ENCODE peak calls at places on chromosomes 11 and 22, in five cellular contexts. Z is upper lobe of right lung, T is left ventricle myocardium inferior, L is NT2/D1, G is H9. C is an unnamed sample.

GRCh38 chr11:114111369-114112042 is 52.0 kb downstream of the ZBTB16 start:
- DNase-seq in Z (no peak), T (no peak), L (no peak), G (no peak), C (no peak)

GRCh38 chr11:46845440-46845739 is 690 bp downstream of the CKAP5 start:
- DNase-seq in Z (no peak), T (no peak), L (peak; percentile 40), G (no peak), C (no peak)

GRCh38 chr22:32754413-32755041 is 47.0 kb upstream of the TIMP3 start:
- DNase-seq in Z (no peak), T (peak; percentile 60), L (no peak), G (no peak), C (no peak)

GRCh38 chr11:46490576-46491100 is 99.1 kb upstream of the CHRM4 start:
- DNase-seq in Z (no peak), T (no peak), L (no peak), G (no peak), C (no peak)

GRCh38 chr11:76385903-76386302 is 4.8 kb downstream of the GVQW3 start:
- DNase-seq in Z (no peak), T (no peak), L (peak; percentile 9), G (peak; percentile 40), C (no peak)

GRCh38 chr11:2301631-2302272 is at the start of the genes C11orf21 and TSPAN32:
- DNase-seq in Z (peak; percentile 81), T (peak; percentile 69), L (no peak), G (no peak), C (no peak)

GRCh38 chr11:73274722-73275380 is 2.7 kb downstream of the P2RY6 start:
- DNase-seq in Z (peak; percentile 62), T (no peak), L (no peak), G (peak; percentile 19), C (no peak)

GRCh38 chr11:112972399-112973115 is 11.3 kb downstream of the NCAM1 start:
- DNase-seq in Z (no peak), T (no peak), L (no peak), G (no peak), C (no peak)

GRCh38 chr11:45646275-45646970 is 19.0 kb downstream of the CHST1 start:
- DNase-seq in Z (no peak), T (no peak), L (no peak), G (no peak), C (peak; percentile 76)

GRCh38 chr11:1298695-1299492 is 10.5 kb downstream of the TOLLIP start:
- DNase-seq in Z (peak; percentile 95), T (peak; percentile 80), L (no peak), G (peak; percentile 49), C (no peak)

GRCh38 chr11:2275334-2276279 is 5.2 kb upstream of the ASCL2 start:
- DNase-seq in Z (peak; percentile 40), T (no peak), L (no peak), G (no peak), C (no peak)

GRCh38 chr11:90594658-90595057 is 371.8 kb upstream of the CHORDC1 start:
- DNase-seq in Z (no peak), T (no peak), L (no peak), G (peak; percentile 28), C (no peak)

GRCh38 chr11:21264125-21264524 is 594.7 kb downstream of the NELL1 start:
- DNase-seq in Z (no peak), T (no peak), L (no peak), G (no peak), C (no peak)
- H3K4me1 ChIP-seq in Z (no peaks in the 10 kb centered on the region), T (no peaks in the 10 kb centered on the region), L (no peaks in the 10 kb centered on the region), G (no peaks in the 10 kb centered on the region), C (no peaks in the 10 kb centered on the region)

DNA sequence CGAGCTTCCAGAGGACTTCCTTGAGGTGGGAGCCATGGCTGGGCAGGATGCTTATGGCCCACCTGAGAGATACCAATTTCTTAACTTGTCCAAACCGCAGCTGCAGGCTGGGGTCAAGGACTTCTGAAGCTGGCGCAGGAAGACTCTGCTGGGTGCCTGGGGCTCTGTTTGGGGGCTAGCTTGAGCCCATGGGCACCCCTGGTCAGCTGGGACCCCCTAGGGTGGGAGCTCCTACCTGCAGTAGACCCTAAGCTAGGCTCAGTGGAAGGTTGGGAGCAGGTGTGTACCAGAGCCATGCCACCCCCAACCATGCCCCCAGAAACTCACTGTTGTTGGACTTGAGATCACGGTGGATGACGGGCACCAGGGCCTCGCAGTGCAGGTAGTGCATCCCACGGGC is 1.3 kb downstream of the MAP3K11 start:
- DNase-seq in Z (no peak), T (no peak), L (no peak), G (no peak), C (no peak)
- H3K4me1 ChIP-seq in Z (peaks cover 53% of the 10 kb centered on the region), T (peaks cover 91% of the 10 kb centered on the region), L (peaks cover 38% of the 10 kb centered on the region), G (no peaks in the 10 kb centered on the region), C (peaks cover 36% of the 10 kb centered on the region)

DNA sequence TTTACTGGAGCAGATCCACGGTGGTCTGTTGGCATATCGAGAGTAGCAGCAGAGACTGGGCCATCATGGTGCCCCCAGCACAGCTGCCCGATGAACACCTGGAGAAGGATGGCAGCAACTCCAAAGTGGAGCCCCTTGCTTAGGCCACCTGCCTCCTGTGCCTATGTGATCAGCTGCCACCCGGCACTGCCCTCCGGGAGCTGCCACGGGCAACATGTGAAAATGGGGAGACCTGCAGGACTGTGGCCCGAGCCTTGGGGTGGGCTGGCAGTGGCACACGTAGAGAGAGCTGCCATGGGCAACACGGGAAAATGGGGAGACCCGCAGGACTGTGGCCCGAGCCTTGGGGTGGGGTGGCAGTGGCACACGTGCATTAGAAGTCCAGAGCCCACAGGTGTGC is 3.1 kb downstream of the FXYD2 start:
- DNase-seq in Z (peak; percentile 43), T (no peak), L (no peak), G (no peak), C (no peak)
- H3K4me1 ChIP-seq in Z (peaks cover 53% of the 10 kb centered on the region), T (peaks cover 63% of the 10 kb centered on the region), L (peaks cover 22% of the 10 kb centered on the region), G (no peaks in the 10 kb centered on the region), C (no peaks in the 10 kb centered on the region)

GRCh38 chr11:123061403-123062157 is at the start of gene HSPA8:
- DNase-seq in Z (peak; percentile 87), T (peak; percentile 64), L (no peak), G (peak; percentile 32), C (peak; percentile 68)
- H3K4me1 ChIP-seq in Z (peaks cover 48% of the 10 kb centered on the region), T (peaks cover 87% of the 10 kb centered on the region), L (no peaks in the 10 kb centered on the region), G (no peaks in the 10 kb centered on the region), C (peaks cover 49% of the 10 kb centered on the region)

GRCh38 chr11:96307748-96308133 is 35.3 kb downstream of the MAML2 start:
- DNase-seq in Z (no peak), T (no peak), L (no peak), G (no peak), C (no peak)
- H3K4me1 ChIP-seq in Z (peaks cover 72% of the 10 kb centered on the region), T (peaks cover 84% of the 10 kb centered on the region), L (no peaks in the 10 kb centered on the region), G (peaks cover 9% of the 10 kb centered on the region), C (no peaks in the 10 kb centered on the region)

DNA sequence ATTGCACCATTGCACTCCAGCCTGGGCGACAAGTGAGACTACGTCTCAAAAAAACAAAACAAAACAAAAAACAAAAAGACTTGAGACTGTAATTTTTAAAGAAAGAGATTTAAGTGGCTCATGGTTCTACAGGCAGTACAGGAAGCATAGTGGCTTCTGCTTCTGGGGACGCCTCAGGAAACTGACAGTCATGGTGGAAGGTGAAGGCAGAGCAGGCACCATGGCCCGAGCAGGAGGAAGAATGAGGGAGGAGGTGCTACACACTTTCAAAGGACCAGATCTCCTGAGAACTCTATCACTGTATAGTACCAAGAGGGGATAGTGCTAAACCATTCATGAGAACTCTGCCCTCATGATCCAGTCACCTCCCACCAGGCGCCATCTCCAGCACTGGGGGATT is 52.0 kb downstream of the CBL start:
- DNase-seq in Z (no peak), T (no peak), L (no peak), G (no peak), C (no peak)
- H3K4me1 ChIP-seq in Z (peaks cover 11% of the 10 kb centered on the region), T (peaks cover 16% of the 10 kb centered on the region), L (no peaks in the 10 kb centered on the region), G (no peaks in the 10 kb centered on the region), C (peaks cover 52% of the 10 kb centered on the region)

GRCh38 chr22:24161909-24162308 is 19.4 kb upstream of the SUSD2 start:
- DNase-seq in Z (no peak), T (peak; percentile 57), L (no peak), G (no peak), C (peak; percentile 55)

GRCh38 chr22:24157783-24158170 is 23.5 kb upstream of the SUSD2 start:
- DNase-seq in Z (no peak), T (no peak), L (no peak), G (no peak), C (no peak)

GRCh38 chr22:24161485-24161884 is 19.8 kb upstream of the SUSD2 start:
- DNase-seq in Z (no peak), T (no peak), L (no peak), G (no peak), C (no peak)

GRCh38 chr22:24160546-24160945 is 20.7 kb upstream of the SUSD2 start:
- DNase-seq in Z (no peak), T (peak; percentile 59), L (no peak), G (no peak), C (no peak)

DNA sequence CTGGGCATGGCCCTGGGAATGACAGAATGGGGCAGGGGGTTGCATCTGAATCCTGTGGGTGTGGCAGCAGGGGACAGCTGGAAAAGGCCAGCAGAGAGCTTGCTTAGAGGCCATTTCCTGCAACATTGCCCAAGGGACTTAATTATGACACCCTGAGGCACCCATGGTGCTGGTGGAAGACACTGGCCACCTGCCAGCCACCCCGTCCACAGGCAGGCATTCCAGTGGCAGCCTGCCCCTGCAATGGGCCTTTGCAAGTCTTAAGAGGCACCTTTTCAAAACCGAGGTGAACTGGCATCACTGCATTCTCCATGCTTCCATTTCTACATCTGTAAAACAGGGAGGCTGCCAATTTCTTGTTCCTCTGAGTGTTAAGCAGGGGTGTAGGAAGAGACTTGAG is 21.6 kb upstream of the SUSD2 start:
- DNase-seq in Z (no peak), T (no peak), L (no peak), G (no peak), C (no peak)
- H3K4me1 ChIP-seq in Z (peaks cover 52% of the 10 kb centered on the region), T (peaks cover 99% of the 10 kb centered on the region), L (peaks cover 21% of the 10 kb centered on the region), G (no peaks in the 10 kb centered on the region), C (peaks cover 78% of the 10 kb centered on the region)

DNA sequence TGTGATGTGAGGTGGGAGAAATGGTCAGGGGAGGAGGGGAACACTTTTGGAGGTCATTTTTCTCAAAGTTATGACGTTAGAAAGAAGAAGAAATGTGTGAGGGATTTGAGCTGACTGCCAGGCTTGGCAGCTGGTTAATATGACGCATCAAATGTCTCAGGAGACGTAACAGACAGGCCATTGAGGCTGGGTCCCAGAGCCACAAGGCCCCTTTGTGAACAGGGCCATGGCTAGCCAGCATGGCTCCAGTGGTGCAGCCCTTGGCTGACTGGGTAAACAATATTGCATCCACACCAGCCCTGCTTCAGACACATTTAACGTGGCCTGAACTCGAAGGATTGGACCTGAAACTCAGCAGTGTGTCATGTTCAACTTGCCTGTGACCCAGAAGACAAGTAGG is 34.3 kb downstream of the AMOTL1 start:
- DNase-seq in Z (no peak), T (no peak), L (no peak), G (no peak), C (no peak)
- H3K4me1 ChIP-seq in Z (peaks cover 4% of the 10 kb centered on the region), T (peaks cover 65% of the 10 kb centered on the region), L (no peaks in the 10 kb centered on the region), G (no peaks in the 10 kb centered on the region), C (no peaks in the 10 kb centered on the region)

GRCh38 chr22:43014876-43015676 is at the start of gene PACSIN2:
- DNase-seq in Z (peak; percentile 100), T (peak; percentile 100), L (peak; percentile 91), G (peak; percentile 99), C (peak; percentile 99)

GRCh38 chr22:43015677-43016042 is 711 bp upstream of the PACSIN2 start:
- DNase-seq in Z (no peak), T (no peak), L (no peak), G (no peak), C (no peak)

GRCh38 chr22:43012390-43012789 is 2.6 kb downstream of the PACSIN2 start:
- DNase-seq in Z (no peak), T (no peak), L (no peak), G (no peak), C (no peak)

GRCh38 chr22:43014062-43014875 is 680 bp downstream of the PACSIN2 start:
- DNase-seq in Z (peak; percentile 81), T (peak; percentile 37), L (peak; percentile 36), G (peak; percentile 56), C (peak; percentile 65)

GRCh38 chr22:43013355-43014061 is 1.4 kb downstream of the PACSIN2 start:
- DNase-seq in Z (no peak), T (no peak), L (no peak), G (no peak), C (no peak)
- H3K4me1 ChIP-seq in Z (peaks cover 42% of the 10 kb centered on the region), T (peaks cover 51% of the 10 kb centered on the region), L (peaks cover 8% of the 10 kb centered on the region), G (peaks cover 8% of the 10 kb centered on the region), C (peaks cover 16% of the 10 kb centered on the region)